ENCODE peak calls at places on chromosome 20, in six cellular contexts. Y, U, T, X, R and Q are unnamed samples.

GRCh38 chr20:43943725-43944124 is 29.1 kb downstream of the TOX2 start:
- DNase-seq in Y (no peak), U (no peak), T (no peak), X (no peak), R (no peak), Q (no peak)

GRCh38 chr20:8299921-8300320 is 167.9 kb downstream of the PLCB1 start:
- DNase-seq in Y (no peak), U (no peak), T (no peak), X (no peak), R (no peak), Q (no peak)

GRCh38 chr20:64079273-64080012 is at the start of gene RGS19:
- DNase-seq in Y (peak), U (peak), T (peak), X (peak), R (no peak), Q (no peak)

GRCh38 chr20:6051505-6051904 is 2.4 kb downstream of the LRRN4 start:
- DNase-seq in Y (no peak), U (no peak), T (no peak), X (no peak), R (no peak), Q (no peak)

GRCh38 chr20:32138921-32139320 is 29.4 kb downstream of the TM9SF4 start:
- DNase-seq in Y (no peak), U (no peak), T (no peak), X (no peak), R (no peak), Q (no peak)

GRCh38 chr20:57048027-57048869 is 218.2 kb downstream of the BMP7 start:
- DNase-seq in Y (no peak), U (no peak), T (no peak), X (peak), R (no peak), Q (no peak)

GRCh38 chr20:59822291-59823029 is 111.0 kb downstream of the SYCP2 start:
- DNase-seq in Y (no peak), U (no peak), T (no peak), X (no peak), R (no peak), Q (no peak)

GRCh38 chr20:6055161-6055783 is 1.4 kb upstream of the LRRN4 start:
- DNase-seq in Y (no peak), U (no peak), T (no peak), X (no peak), R (no peak), Q (no peak)

GRCh38 chr20:34390769-34391447 is 27.8 kb downstream of the ITCH start:
- DNase-seq in Y (peak), U (peak), T (peak), X (no peak), R (no peak), Q (peak)

GRCh38 chr20:63969851-63970713 is at the start of gene ZNF512B:
- DNase-seq in Y (peak), U (no peak), T (peak), X (peak), R (no peak), Q (no peak)

GRCh38 chr20:61659652-61660346 is 405.9 kb downstream of the TAF4 start:
- DNase-seq in Y (no peak), U (no peak), T (no peak), X (no peak), R (no peak), Q (no peak)

GRCh38 chr20:62030834-62031434 is 34.7 kb downstream of the TAF4 start:
- DNase-seq in Y (no peak), U (no peak), T (no peak), X (no peak), R (no peak), Q (no peak)

GRCh38 chr20:56187791-56188190 is 60.7 kb upstream of the MC3R start:
- DNase-seq in Y (no peak), U (no peak), T (no peak), X (peak), R (no peak), Q (no peak)

GRCh38 chr20:1934578-1935573 is 39.7 kb downstream of the SIRPA start:
- DNase-seq in Y (peak), U (peak), T (no peak), X (no peak), R (no peak), Q (peak)

GRCh38 chr20:62320581-62321354 is 18.0 kb downstream of the ADRM1 start:
- DNase-seq in Y (no peak), U (no peak), T (no peak), X (peak), R (no peak), Q (no peak)

GRCh38 chr20:63087236-63087871 is 80.6 kb upstream of the BHLHE23 start:
- DNase-seq in Y (no peak), U (no peak), T (peak), X (no peak), R (no peak), Q (no peak)

GRCh38 chr20:52991783-52992182 is 19.6 kb downstream of the TSHZ2 start:
- DNase-seq in Y (no peak), U (no peak), T (no peak), X (no peak), R (no peak), Q (no peak)

GRCh38 chr20:40954521-40955165 is 74.0 kb upstream of the TOP1 start:
- DNase-seq in Y (no peak), U (no peak), T (no peak), X (no peak), R (no peak), Q (no peak)

GRCh38 chr20:32743237-32744112 is at the start of gene COMMD7:
- DNase-seq in Y (peak), U (no peak), T (peak), X (peak), R (peak), Q (no peak)

GRCh38 chr20:10795286-10796026 is 121.7 kb upstream of the JAG1 start:
- DNase-seq in Y (no peak), U (no peak), T (no peak), X (no peak), R (no peak), Q (no peak)

GRCh38 chr20:4435671-4436070 is 286.0 kb upstream of the PRND start:
- DNase-seq in Y (no peak), U (no peak), T (no peak), X (no peak), R (no peak), Q (no peak)

GRCh38 chr20:43220612-43221011 is 30.9 kb upstream of the PTPRT start:
- DNase-seq in Y (peak), U (no peak), T (no peak), X (no peak), R (no peak), Q (peak)

GRCh38 chr20:36796117-36796516 is 22.6 kb upstream of the DSN1 start:
- DNase-seq in Y (no peak), U (no peak), T (no peak), X (no peak), R (no peak), Q (no peak)

GRCh38 chr20:12371955-12372354 is 454.3 kb downstream of the BTBD3 start:
- DNase-seq in Y (no peak), U (no peak), T (no peak), X (no peak), R (no peak), Q (no peak)

GRCh38 chr20:53900380-53900999 is 169.9 kb downstream of the BCAS1 start:
- DNase-seq in Y (no peak), U (no peak), T (no peak), X (no peak), R (no peak), Q (no peak)